ENCODE peak calls at places on chromosomes 13 and 19, in six cellular contexts. W is H1, L is A549, E is endothelial cell of umbilical vein, X is WTC11, Q is K562. O is an unnamed sample.

GRCh38 chr19:42089191-42089750 is 13.3 kb downstream of the ZNF574 start:
- DNase-seq in W (no peak), L (no peak), E (no peak), X (peak), Q (no peak), O (no peak)

GRCh38 chr19:45103625-45104319 is 10.8 kb downstream of the PPP1R37 start:
- DNase-seq in W (no peak), L (no peak), E (no peak), X (no peak), Q (no peak), O (peak)

GRCh38 chr19:19782783-19783182 is 38.8 kb downstream of the ZNF506 start:
- DNase-seq in W (no peak), L (no peak), E (no peak), X (no peak), Q (no peak), O (no peak)

GRCh38 chr19:55158848-55159793 is 1.6 kb upstream of the TNNI3 start:
- DNase-seq in W (no peak), L (peak), E (no peak), X (peak), Q (peak), O (no peak)

GRCh38 chr13:93307166-93307565 is 80.6 kb downstream of the GPC6 start:
- DNase-seq in W (no peak), L (no peak), E (no peak), X (no peak), Q (no peak), O (no peak)

GRCh38 chr19:39641773-39642172 is 13.9 kb upstream of the LGALS16 start:
- DNase-seq in W (no peak), L (no peak), E (no peak), X (no peak), Q (no peak), O (peak)

GRCh38 chr19:6378036-6378435 is 2.3 kb upstream of the PSPN start:
- DNase-seq in W (no peak), L (no peak), E (peak), X (no peak), Q (no peak), O (no peak)

GRCh38 chr13:76871332-76871945 is 14.8 kb downstream of the KCTD12 start:
- DNase-seq in W (no peak), L (no peak), E (no peak), X (no peak), Q (no peak), O (no peak)

GRCh38 chr19:43331435-43332010 is 22.0 kb upstream of the CD177 start:
- DNase-seq in W (no peak), L (no peak), E (no peak), X (no peak), Q (no peak), O (no peak)

GRCh38 chr19:6868341-6868740 is 19.0 kb upstream of the ADGRE1 start:
- DNase-seq in W (no peak), L (no peak), E (no peak), X (no peak), Q (no peak), O (no peak)

GRCh38 chr19:11479470-11480080 is 1.3 kb downstream of the ELAVL3 start:
- DNase-seq in W (peak), L (no peak), E (no peak), X (peak), Q (peak), O (peak)

GRCh38 chr13:110334256-110334655 is 27.2 kb downstream of the COL4A2 start:
- DNase-seq in W (no peak), L (no peak), E (no peak), X (no peak), Q (no peak), O (no peak)

GRCh38 chr19:8609210-8610040 is 1.1 kb downstream of the ADAMTS10 start:
- DNase-seq in W (peak), L (peak), E (peak), X (peak), Q (peak), O (peak)

GRCh38 chr13:40102854-40103253 is 447.4 kb downstream of the COG6 start:
- DNase-seq in W (no peak), L (peak), E (no peak), X (no peak), Q (no peak), O (peak)

GRCh38 chr13:111621164-111621563 is 300.7 kb downstream of the TEX29 start:
- DNase-seq in W (no peak), L (no peak), E (no peak), X (no peak), Q (no peak), O (no peak)

GRCh38 chr19:17205237-17206140 is 9.7 kb upstream of the USE1 start:
- DNase-seq in W (peak), L (peak), E (peak), X (peak), Q (peak), O (peak)

GRCh38 chr13:37288057-37288720 is 182.7 kb upstream of the CSNK1A1L start:
- DNase-seq in W (no peak), L (no peak), E (peak), X (no peak), Q (no peak), O (no peak)

GRCh38 chr19:3807131-3807480 is 20.9 kb upstream of the MATK start:
- DNase-seq in W (no peak), L (no peak), E (no peak), X (no peak), Q (no peak), O (no peak)

GRCh38 chr13:83498045-83498444 is 384.2 kb downstream of the SLITRK1 start:
- DNase-seq in W (no peak), L (no peak), E (no peak), X (no peak), Q (no peak), O (no peak)

GRCh38 chr13:112973577-112973951 is 4.5 kb downstream of the MCF2L start:
- DNase-seq in W (no peak), L (no peak), E (no peak), X (no peak), Q (no peak), O (no peak)

GRCh38 chr13:77118134-77118533 is 91.2 kb upstream of the FBXL3 start:
- DNase-seq in W (no peak), L (no peak), E (no peak), X (peak), Q (no peak), O (no peak)

GRCh38 chr19:33401683-33402420 is 28.3 kb downstream of the CEBPG start:
- DNase-seq in W (no peak), L (no peak), E (no peak), X (no peak), Q (no peak), O (no peak)

GRCh38 chr13:101346942-101347728 is 69.2 kb downstream of the NALCN start:
- DNase-seq in W (no peak), L (no peak), E (no peak), X (no peak), Q (no peak), O (no peak)

GRCh38 chr19:39030854-39031367 is 1.4 kb downstream of the FBXO27 start:
- DNase-seq in W (no peak), L (no peak), E (no peak), X (no peak), Q (no peak), O (peak)

GRCh38 chr19:11699931-11700794 is 38.6 kb downstream of the ZNF823 start:
- DNase-seq in W (no peak), L (no peak), E (peak), X (no peak), Q (peak), O (peak)

GRCh38 chr19:4583961-4584669 is 24.6 kb upstream of the SEMA6B start:
- DNase-seq in W (no peak), L (no peak), E (peak), X (peak), Q (peak), O (peak)

GRCh38 chr13:53749306-53749705 is 720.7 kb downstream of the OLFM4 start:
- DNase-seq in W (no peak), L (no peak), E (no peak), X (no peak), Q (no peak), O (no peak)

GRCh38 chr13:40191186-40191980 is 475.1 kb downstream of the FOXO1 start:
- DNase-seq in W (no peak), L (no peak), E (no peak), X (no peak), Q (no peak), O (no peak)

GRCh38 chr19:2230029-2230531 is 6.0 kb downstream of the PLEKHJ1 start:
- DNase-seq in W (no peak), L (no peak), E (no peak), X (no peak), Q (no peak), O (no peak)

GRCh38 chr13:78655906-78656305 is 3.0 kb downstream of the OBI1 start:
- DNase-seq in W (no peak), L (no peak), E (peak), X (no peak), Q (no peak), O (no peak)

GRCh38 chr13:24147570-24147963 is 13.0 kb upstream of the SPATA13 start:
- DNase-seq in W (no peak), L (no peak), E (no peak), X (no peak), Q (no peak), O (peak)

GRCh38 chr13:73697166-73697565 is 437.0 kb downstream of the KLF12 start:
- DNase-seq in W (no peak), L (no peak), E (no peak), X (no peak), Q (no peak), O (no peak)

GRCh38 chr13:113906566-113906965 is 42.7 kb upstream of the GAS6 start:
- DNase-seq in W (no peak), L (no peak), E (no peak), X (no peak), Q (no peak), O (no peak)

GRCh38 chr13:66951426-66951825 is 278.7 kb downstream of the PCDH9 start:
- DNase-seq in W (no peak), L (no peak), E (no peak), X (no peak), Q (no peak), O (no peak)

GRCh38 chr13:105273665-105274222 is 1261.7 kb downstream of the EFNB2 start:
- DNase-seq in W (no peak), L (no peak), E (no peak), X (no peak), Q (no peak), O (no peak)

DNA sequence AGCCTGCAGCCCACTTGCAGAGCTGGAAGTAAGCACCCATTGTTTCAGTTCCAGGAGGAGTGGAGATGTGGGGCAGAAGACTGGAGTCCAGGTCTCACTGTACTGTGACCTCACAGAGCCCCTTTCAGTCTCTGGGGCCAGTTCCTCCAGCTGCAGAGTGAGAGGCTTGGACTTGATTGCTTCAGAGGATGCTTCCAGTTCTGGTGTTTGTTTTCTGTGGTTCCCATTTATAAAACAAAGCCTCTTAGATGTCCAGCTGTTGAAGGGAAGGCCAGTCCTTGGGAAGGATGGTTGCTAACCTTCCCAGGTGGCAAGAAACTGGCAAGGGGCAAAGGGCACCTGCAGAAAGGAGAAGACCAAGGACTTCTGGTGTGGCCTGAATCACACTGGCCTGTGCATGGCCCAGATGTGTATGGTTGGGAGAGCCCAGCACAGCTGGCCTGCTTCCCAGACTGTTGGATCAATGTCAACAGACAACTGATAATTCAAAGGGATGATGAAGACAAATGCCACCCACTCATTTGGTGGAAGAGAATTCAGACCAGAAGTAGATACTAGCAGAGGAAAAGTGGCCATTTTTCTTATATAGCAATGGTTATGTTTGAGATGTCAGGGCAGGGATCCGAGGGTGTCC is 218.5 kb downstream of the ZNF536 start:
- DNase-seq in W (no peak), L (no peak), E (no peak), X (no peak), Q (no peak), O (no peak)
- TF ChIP-seq JUN in W (no peak), L (no peak), E (no peak), X (no peak), Q (no peak), O (no peak)

GRCh38 chr13:26022538-26023292 is 29.1 kb downstream of the SHISA2 start:
- DNase-seq in W (no peak), L (no peak), E (no peak), X (no peak), Q (no peak), O (no peak)
- TF ChIP-seq JUN in W (no peak), L (no peak), E (no peak), X (no peak), Q (no peak), O (no peak)

GRCh38 chr13:98739023-98739422 is 13.4 kb downstream of the SLC15A1 start:
- DNase-seq in W (no peak), L (no peak), E (no peak), X (no peak), Q (no peak), O (no peak)
- TF ChIP-seq JUN in W (no peak), L (no peak), E (no peak), X (no peak), Q (no peak), O (no peak)

GRCh38 chr19:30629086-30629485 is 256.9 kb downstream of the ZNF536 start:
- DNase-seq in W (no peak), L (no peak), E (no peak), X (no peak), Q (no peak), O (no peak)

GRCh38 chr19:30630289-30631034 is 258.3 kb downstream of the ZNF536 start:
- DNase-seq in W (no peak), L (no peak), E (no peak), X (no peak), Q (no peak), O (no peak)

GRCh38 chr19:30626567-30626966 is 254.4 kb downstream of the ZNF536 start:
- DNase-seq in W (no peak), L (no peak), E (no peak), X (no peak), Q (no peak), O (no peak)

GRCh38 chr19:30622276-30622675 is 250.1 kb downstream of the ZNF536 start:
- DNase-seq in W (no peak), L (no peak), E (no peak), X (no peak), Q (no peak), O (no peak)

DNA sequence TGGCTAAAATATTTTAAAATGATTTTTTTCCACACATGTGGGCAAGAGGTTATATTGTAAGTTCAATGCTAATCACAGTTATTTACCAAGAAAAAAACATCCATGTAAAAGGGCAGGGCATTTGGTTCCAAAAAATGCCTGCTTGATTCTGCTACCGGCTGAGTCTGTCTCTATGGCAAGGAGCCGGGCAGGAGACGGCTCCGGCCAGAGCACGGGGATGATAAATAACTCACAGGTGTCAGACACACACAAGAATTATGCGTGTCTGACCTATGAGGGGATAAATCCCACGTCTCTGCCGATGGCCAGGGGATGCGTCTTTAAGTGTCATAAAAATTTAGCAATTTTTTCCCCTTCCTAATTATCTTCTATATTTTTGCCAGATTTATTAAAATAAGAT is 253.8 kb downstream of the ZNF536 start:
- DNase-seq in W (no peak), L (no peak), E (no peak), X (no peak), Q (no peak), O (no peak)
- TF ChIP-seq JUN in W (no peak), L (no peak), E (no peak), X (no peak), Q (no peak), O (no peak)

GRCh38 chr13:46232281-46232680 is 20.6 kb downstream of the LRRC63 start:
- DNase-seq in W (no peak), L (no peak), E (peak), X (no peak), Q (no peak), O (no peak)
- TF ChIP-seq JUN in W (no peak), L (no peak), E (no peak), X (no peak), Q (no peak), O (no peak)

DNA sequence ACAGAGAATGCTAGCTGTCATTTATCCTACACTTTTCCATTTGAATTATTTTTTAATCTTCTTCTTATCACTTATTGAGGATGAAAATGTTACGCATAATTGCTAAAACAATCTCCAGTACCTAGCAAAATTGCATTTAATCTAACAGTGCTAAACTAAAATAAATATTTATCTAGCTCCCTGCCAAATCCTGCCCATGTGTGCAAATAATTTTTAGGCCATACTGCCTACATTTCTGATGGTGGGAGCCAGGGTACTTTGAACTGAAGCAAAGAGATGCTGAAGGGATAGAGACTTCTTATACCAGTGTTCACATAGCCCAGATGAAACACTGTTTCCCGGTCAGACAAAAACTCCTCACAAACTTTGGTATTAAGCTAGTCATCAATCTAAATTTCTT is 1268.7 kb upstream of the PCDH20 start:
- DNase-seq in W (no peak), L (no peak), E (no peak), X (no peak), Q (no peak), O (no peak)
- TF ChIP-seq JUN in W (no peak), L (no peak), E (no peak), X (no peak), Q (no peak), O (no peak)

DNA sequence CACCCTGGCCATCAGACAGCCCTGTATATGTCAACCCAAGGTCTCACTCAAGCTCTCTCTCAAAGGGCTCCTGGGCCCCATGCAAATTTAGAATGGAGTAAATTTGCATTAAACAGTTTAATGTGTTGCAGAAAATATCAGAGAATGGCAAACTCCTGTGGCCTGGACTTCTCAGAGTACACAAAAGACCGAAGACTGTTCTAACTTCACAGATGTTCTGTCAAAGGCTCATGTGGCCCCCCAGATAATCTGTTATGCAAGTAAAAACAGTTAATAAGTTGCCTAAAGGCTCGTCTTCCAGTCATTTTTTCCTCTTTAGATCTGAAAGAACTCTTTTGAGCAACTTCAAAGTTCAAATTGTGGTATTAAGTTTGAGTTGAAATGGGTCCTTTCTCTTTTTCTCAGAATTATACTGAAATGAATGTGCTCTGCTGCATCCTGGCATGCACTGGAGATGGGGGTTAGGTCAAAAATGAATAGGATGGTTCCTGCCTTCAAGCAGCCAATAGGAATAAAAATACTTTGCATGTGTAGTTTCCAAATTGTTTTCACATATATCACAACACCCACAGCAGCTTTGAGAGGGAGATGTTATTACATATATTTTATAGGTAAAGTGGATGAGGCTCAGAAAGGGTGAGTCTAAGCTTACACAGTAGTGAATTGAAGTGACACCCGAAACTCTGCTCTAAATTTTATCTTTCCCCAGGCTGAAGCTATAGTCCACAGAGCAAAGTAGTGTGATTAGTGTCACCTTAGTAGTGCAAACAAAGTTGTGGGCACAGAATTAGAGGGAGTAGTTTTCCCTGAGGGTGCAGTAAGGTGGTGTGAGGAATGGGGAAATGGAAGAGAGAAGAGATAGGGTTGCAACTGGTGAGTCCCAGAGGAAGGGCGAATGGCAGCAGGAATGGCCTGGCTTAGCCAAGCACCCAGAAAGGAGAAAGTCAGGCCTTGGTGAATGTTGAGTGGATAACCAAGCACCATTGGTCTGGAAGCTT is 205.0 kb upstream of the RFC3 start:
- DNase-seq in W (no peak), L (no peak), E (no peak), X (no peak), Q (no peak), O (peak)
- TF ChIP-seq JUN in W (no peak), L (no peak), E (no peak), X (no peak), Q (no peak), O (no peak)

GRCh38 chr19:15452111-15453047 is 2.6 kb upstream of the WIZ start:
- DNase-seq in W (peak), L (peak), E (peak), X (peak), Q (peak), O (peak)
- TF ChIP-seq JUN in W (no peak), L (no peak), E (no peak), X (no peak), Q (no peak), O (no peak)

O was measured in HepG2.